ENCODE peak calls at places on chromosomes 16 and 17, in eight cellular contexts. U is HCT116; H is cardiac muscle cell; W is CD8-positive, alpha-beta T cell; M is neural progenitor cell; X is testis; L is adipocyte; S is H1. R is an unnamed sample. For H3K27me3, the result is how much of the 10 kb centered on the place peaks cover.

GRCh38 chr17:62652251-62653001 is 25.0 kb downstream of the MRC2 start:
- DNase-seq in S (no peak), L (peak), U (no peak), H (peak), X (no peak), W (peak), M (peak), R (no peak)

GRCh38 chr17:18267927-18268711 is 7.7 kb downstream of the MIEF2 start:
- DNase-seq in W (no peak), S (no peak), H (peak), L (no peak), M (peak), U (no peak), X (no peak), R (no peak)

GRCh38 chr17:79557724-79558572 is 52.9 kb downstream of the RBFOX3 start:
- DNase-seq in M (no peak), S (no peak), L (no peak), H (no peak), W (no peak), X (peak), U (no peak), R (no peak)

GRCh38 chr17:45976755-45977505 is 22.1 kb upstream of the STH start:
- DNase-seq in H (peak), X (no peak), M (no peak), L (no peak), W (no peak), S (no peak), U (no peak), R (no peak)

GRCh38 chr16:49858200-49859129 is 2.6 kb upstream of the ZNF423 start:
- DNase-seq in H (peak), U (no peak), L (peak), W (no peak), S (no peak), X (peak), M (peak), R (no peak)

GRCh38 chr16:57642368-57643135 is 14.1 kb downstream of the ADGRG1 start:
- DNase-seq in U (no peak), M (no peak), X (no peak), W (no peak), H (no peak), L (no peak), S (no peak), R (no peak)

GRCh38 chr16:86924537-86924936 is 346.2 kb downstream of the FOXL1 start:
- DNase-seq in L (peak), X (no peak), H (no peak), U (no peak), W (no peak), M (no peak), S (no peak), R (no peak)

GRCh38 chr16:78705694-78706093 is 606.2 kb downstream of the WWOX start:
- DNase-seq in H (peak), U (no peak), M (peak), L (no peak), S (no peak), W (no peak), X (no peak), R (no peak)

GRCh38 chr16:6689643-6690042 is 643.0 kb upstream of the RBFOX1 start:
- DNase-seq in M (peak), H (no peak), L (no peak), U (no peak), X (no peak), W (no peak), S (no peak), R (no peak)

GRCh38 chr16:77960771-77961170 is 61.6 kb upstream of the CLEC3A start:
- DNase-seq in X (no peak), H (no peak), S (no peak), M (no peak), U (no peak), W (no peak), L (no peak), R (no peak)

GRCh38 chr16:1727651-1728624 is 21.9 kb downstream of the MAPK8IP3 start:
- DNase-seq in W (no peak), H (no peak), M (no peak), U (no peak), X (no peak), L (no peak), S (no peak), R (no peak)

GRCh38 chr17:62601438-62601837 is 26.0 kb upstream of the MRC2 start:
- DNase-seq in H (no peak), S (no peak), M (no peak), X (no peak), L (peak), W (no peak), U (no peak), R (no peak)

GRCh38 chr17:73546121-73546520 is 98.1 kb downstream of the SDK2 start:
- DNase-seq in M (no peak), S (no peak), U (no peak), H (no peak), L (no peak), X (no peak), W (no peak), R (no peak)

GRCh38 chr17:54967621-54968258 is 714 bp downstream of the COX11 start:
- DNase-seq in M (peak), X (no peak), U (peak), H (peak), W (no peak), S (no peak), L (peak), R (no peak)

GRCh38 chr16:47848481-47849109 is 307.2 kb downstream of the ABCC12 start:
- DNase-seq in H (no peak), M (peak), L (peak), W (no peak), U (no peak), X (no peak), S (peak), R (no peak)

GRCh38 chr16:28534542-28535373 is 4.0 kb downstream of the NUPR1 start:
- DNase-seq in M (no peak), X (peak), L (peak), W (peak), S (no peak), H (no peak), U (no peak), R (no peak)

GRCh38 chr17:40122944-40123810 is 1.4 kb downstream of the MSL1 start:
- DNase-seq in X (peak), W (no peak), M (peak), L (peak), H (peak), S (no peak), U (no peak), R (no peak)

GRCh38 chr16:22352726-22353125 is 21.7 kb downstream of the CDR2 start:
- DNase-seq in M (no peak), X (no peak), H (no peak), W (no peak), S (no peak), L (no peak), U (no peak), R (no peak)

GRCh38 chr16:81774348-81774747 is 4.7 kb upstream of the PLCG2 start:
- DNase-seq in S (no peak), U (no peak), W (no peak), X (no peak), H (no peak), L (no peak), M (no peak), R (no peak)

GRCh38 chr17:313231-313630 is 39.4 kb downstream of the RPH3AL start:
- DNase-seq in H (no peak), L (no peak), M (no peak), S (no peak), U (no peak), X (no peak), W (no peak), R (no peak)

GRCh38 chr17:78532922-78533640 is 44.1 kb downstream of the DNAH17 start:
- DNase-seq in L (no peak), X (no peak), W (no peak), M (no peak), S (no peak), H (no peak), U (peak), R (no peak)

GRCh38 chr16:70553645-70554044 is 30.0 kb downstream of the SF3B3 start:
- DNase-seq in H (no peak), L (peak), S (no peak), X (no peak), M (no peak), U (no peak), W (no peak), R (peak)

GRCh38 chr16:68406458-68407041 is 41.8 kb downstream of the SMPD3 start:
- DNase-seq in H (no peak), M (no peak), W (no peak), U (no peak), S (no peak), X (no peak), L (peak), R (peak)

GRCh38 chr17:81523139-81524062 is 4.8 kb upstream of the FSCN2 start:
- DNase-seq in M (peak), S (no peak), L (peak), W (no peak), U (no peak), H (peak), X (peak), R (no peak)

GRCh38 chr17:20315821-20316220 is 151.5 kb downstream of the LGALS9B start:
- DNase-seq in H (no peak), M (no peak), L (no peak), W (no peak), S (no peak), X (no peak), U (no peak), R (no peak)

GRCh38 chr16:27417047-27417671 is 15.2 kb downstream of the IL21R start:
- DNase-seq in X (no peak), U (no peak), L (no peak), H (no peak), W (no peak), S (no peak), M (no peak), R (no peak)

GRCh38 chr17:69870091-69870530 is 204.9 kb upstream of the KCNJ16 start:
- DNase-seq in H (no peak), S (peak), U (no peak), M (peak), X (no peak), L (peak), W (no peak), R (no peak)

GRCh38 chr16:65070831-65071230 is 51.0 kb downstream of the CDH11 start:
- DNase-seq in L (peak), H (peak), W (no peak), M (no peak), U (no peak), X (peak), S (peak), R (peak)

GRCh38 chr17:55163408-55163807 is 101.4 kb upstream of the HLF start:
- DNase-seq in U (no peak), H (no peak), L (no peak), W (no peak), M (no peak), X (no peak), S (no peak), R (no peak)

GRCh38 chr17:74616696-74617095 is 6.8 kb downstream of the CD300E start:
- DNase-seq in L (no peak), X (no peak), M (no peak), U (no peak), H (no peak), S (no peak), W (no peak), R (no peak)
- H3K27me3 ChIP-seq in L (half or more), X (under half), M (half or more), U (half or more), H (under half), S (under half), W (under half), R (under half)

GRCh38 chr17:61419496-61420046 is 19.9 kb downstream of the TBX2 start:
- DNase-seq in S (no peak), L (no peak), W (no peak), H (no peak), M (no peak), X (no peak), U (no peak), R (no peak)
- H3K27me3 ChIP-seq in S (under half), L (under half), W (under half), H (under half), M (half or more), X (under half), U (under half), R (under half)

GRCh38 chr16:9665851-9666271 is 516.4 kb downstream of the GRIN2A start:
- DNase-seq in M (no peak), W (no peak), H (no peak), X (peak), L (no peak), U (peak), S (no peak), R (no peak)
- H3K27me3 ChIP-seq in M (under half), W (under half), H (under half), X (under half), L (under half), U (under half), S (under half), R (under half)

GRCh38 chr17:2745317-2746037 is 4.0 kb downstream of the CCDC92B start:
- DNase-seq in W (no peak), S (no peak), U (no peak), L (no peak), X (no peak), M (no peak), H (peak), R (no peak)

GRCh38 chr17:2751482-2751881 is 2.0 kb upstream of the CCDC92B start:
- DNase-seq in W (no peak), L (no peak), S (no peak), M (peak), U (no peak), H (no peak), X (no peak), R (no peak)

GRCh38 chr17:2749058-2749783 is at the start of gene CCDC92B:
- DNase-seq in S (no peak), H (peak), U (no peak), M (no peak), X (no peak), L (no peak), W (no peak), R (no peak)

GRCh38 chr17:2750721-2751120 is 1.3 kb upstream of the CCDC92B start:
- DNase-seq in U (no peak), M (no peak), S (no peak), H (no peak), X (no peak), L (no peak), W (no peak), R (no peak)

DNA sequence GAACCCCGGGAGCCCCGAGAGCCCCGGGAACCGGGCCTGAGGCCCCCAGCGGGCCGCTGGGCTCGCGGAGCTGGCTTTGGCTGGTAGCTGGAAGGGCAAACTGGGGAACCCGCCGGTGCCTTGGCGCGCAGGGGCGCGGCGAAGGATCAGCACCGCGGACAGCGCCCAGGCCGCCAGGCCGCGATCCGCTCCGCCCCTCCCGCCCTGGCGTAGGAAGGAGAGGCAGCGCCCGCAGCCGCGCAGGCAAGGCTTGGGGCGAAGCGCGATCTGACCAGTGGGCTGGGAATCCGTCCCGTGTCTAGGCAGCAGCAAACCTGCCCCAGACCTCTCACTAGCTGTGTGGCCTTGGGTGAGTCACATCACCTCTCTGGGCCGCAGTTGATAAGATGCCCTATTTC is 331 bp upstream of the CCDC92B start:
- DNase-seq in X (peak), U (peak), M (peak), H (peak), L (peak), S (peak), W (peak), R (no peak)
- H3K27me3 ChIP-seq in X (under half), U (under half), M (half or more), H (under half), L (half or more), S (under half), W (under half), R (under half)

GRCh38 chr17:76920364-76921139 is 52.3 kb downstream of the MGAT5B start:
- DNase-seq in X (no peak), L (no peak), U (no peak), H (peak), S (no peak), W (no peak), M (no peak), R (no peak)

GRCh38 chr17:76918811-76919210 is 50.6 kb downstream of the MGAT5B start:
- DNase-seq in M (no peak), X (no peak), W (no peak), H (no peak), U (no peak), S (no peak), L (no peak), R (no peak)

GRCh38 chr17:76914937-76915336 is 46.7 kb downstream of the MGAT5B start:
- DNase-seq in L (no peak), X (no peak), U (no peak), S (no peak), M (no peak), H (no peak), W (no peak), R (no peak)

GRCh38 chr17:76915840-76916510 is 47.8 kb downstream of the MGAT5B start:
- DNase-seq in X (no peak), H (no peak), M (no peak), S (no peak), U (no peak), L (no peak), W (no peak), R (no peak)

DNA sequence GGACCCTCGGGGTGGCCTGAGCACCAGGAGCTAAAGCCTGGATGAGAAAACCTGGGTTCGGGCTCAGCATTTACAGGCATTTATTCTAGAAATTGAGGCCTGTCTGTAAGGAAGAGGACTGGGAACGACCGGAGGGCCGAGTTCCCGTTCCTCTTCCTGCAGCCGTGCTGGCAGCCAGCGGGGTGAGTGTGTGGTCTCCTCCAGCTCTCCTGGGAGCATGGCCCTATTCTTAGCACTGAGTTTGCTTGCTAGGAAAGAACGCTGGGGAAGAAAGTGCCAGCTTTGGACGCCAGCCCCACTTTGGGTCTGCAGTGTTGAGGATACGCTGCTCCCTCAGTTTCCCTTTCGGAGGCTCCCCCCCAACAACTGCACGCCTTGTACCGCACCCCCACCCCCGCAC is 49.6 kb downstream of the MGAT5B start:
- DNase-seq in W (no peak), S (no peak), L (no peak), H (no peak), M (no peak), U (no peak), X (peak), R (no peak)
- H3K27me3 ChIP-seq in W (under half), S (under half), L (half or more), H (under half), M (under half), U (under half), X (under half), R (under half)

GRCh38 chr16:88967800-88968588 is 9.0 kb downstream of the CBFA2T3 start:
- DNase-seq in L (no peak), U (no peak), X (no peak), H (no peak), S (no peak), W (no peak), M (no peak), R (no peak)
- H3K27me3 ChIP-seq in L (half or more), U (under half), X (under half), H (under half), S (under half), W (under half), M (under half), R (under half)

DNA sequence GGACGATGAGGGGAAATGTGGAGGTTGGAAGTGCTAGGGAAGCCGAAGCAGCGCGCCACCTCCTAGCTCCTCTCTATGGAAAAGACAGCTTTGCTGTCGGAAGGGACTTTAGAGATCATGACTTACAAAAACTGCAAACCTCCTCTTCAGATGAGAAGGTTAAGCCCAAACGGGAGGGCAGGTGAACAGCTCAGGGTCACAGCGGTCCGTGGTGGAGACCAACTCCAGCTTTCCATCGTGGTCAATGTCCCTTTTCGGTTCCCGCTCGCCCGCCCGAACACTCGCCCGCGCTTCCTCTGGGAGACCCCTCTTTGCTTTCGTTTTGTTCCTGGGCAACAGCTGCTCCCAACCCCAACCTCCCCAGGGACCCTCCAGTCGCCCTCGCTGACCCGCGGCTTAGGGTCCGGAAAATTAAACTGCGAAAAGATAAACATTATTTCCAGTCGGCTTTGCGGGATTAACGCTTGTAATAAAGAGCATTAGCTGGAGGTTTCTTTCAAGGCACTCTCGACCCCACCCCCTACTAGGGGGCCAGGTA is 7.7 kb downstream of the IRX6 start:
- DNase-seq in M (no peak), U (no peak), S (no peak), W (no peak), X (no peak), H (no peak), L (no peak), R (no peak)
- H3K27me3 ChIP-seq in M (half or more), U (under half), S (half or more), W (under half), X (under half), H (half or more), L (under half), R (under half)

GRCh38 chr17:29614345-29615047 is 8.2 kb downstream of the CORO6 start:
- DNase-seq in U (no peak), S (no peak), W (no peak), L (no peak), X (no peak), M (peak), H (no peak), R (no peak)
- H3K27me3 ChIP-seq in U (under half), S (under half), W (under half), L (under half), X (under half), M (half or more), H (under half), R (under half)

GRCh38 chr17:36791150-36791653 is 146.1 kb upstream of the LHX1 start:
- DNase-seq in S (no peak), X (no peak), W (no peak), L (no peak), U (no peak), H (no peak), M (no peak), R (no peak)

GRCh38 chr17:36792849-36793248 is 144.4 kb upstream of the LHX1 start:
- DNase-seq in H (no peak), L (no peak), W (no peak), S (no peak), U (no peak), X (no peak), M (no peak), R (no peak)

GRCh38 chr17:36791961-36792475 is 145.3 kb upstream of the LHX1 start:
- DNase-seq in L (no peak), W (no peak), X (no peak), M (no peak), H (peak), S (no peak), U (no peak), R (no peak)

DNA sequence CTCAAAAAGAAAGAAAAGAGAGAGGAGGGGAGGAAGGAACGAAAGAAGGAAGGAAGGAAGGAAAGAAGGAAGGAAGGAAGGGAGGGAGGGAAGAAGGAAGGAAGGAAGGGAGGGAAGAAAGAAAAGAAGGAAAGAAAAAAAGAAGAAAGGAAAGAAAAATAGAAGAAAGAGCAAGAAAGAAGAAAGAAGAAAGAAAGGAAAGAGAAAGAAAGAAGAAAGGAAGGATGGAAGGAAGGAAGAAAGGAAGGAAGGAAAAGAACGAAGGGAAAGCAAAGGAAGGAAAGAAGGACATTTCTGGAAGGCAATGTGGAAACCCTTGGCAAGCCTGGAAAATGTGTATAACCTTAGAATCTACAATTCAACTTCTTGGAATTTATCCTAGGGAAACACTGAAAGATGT is 150.4 kb upstream of the LHX1 start:
- DNase-seq in H (no peak), L (no peak), S (no peak), X (no peak), U (no peak), M (no peak), W (no peak), R (no peak)
- H3K27me3 ChIP-seq in H (under half), L (half or more), S (under half), X (under half), U (under half), M (under half), W (under half), R (under half)

GRCh38 chr17:74768763-74769114 is 7.4 kb downstream of the NAT9 start:
- DNase-seq in W (no peak), U (no peak), H (no peak), M (no peak), X (no peak), S (no peak), L (no peak), R (no peak)

GRCh38 chr17:74769266-74769855 is 6.8 kb downstream of the NAT9 start:
- DNase-seq in S (no peak), X (no peak), H (no peak), W (no peak), M (no peak), U (no peak), L (no peak), R (no peak)

GRCh38 chr17:74768069-74768762 is 7.9 kb downstream of the NAT9 start:
- DNase-seq in U (no peak), M (no peak), L (no peak), X (peak), S (no peak), H (no peak), W (no peak), R (no peak)

GRCh38 chr17:74766413-74766812 is 9.7 kb downstream of the NAT9 start:
- DNase-seq in U (no peak), H (no peak), X (no peak), W (no peak), S (no peak), L (no peak), M (no peak), R (no peak)

GRCh38 chr17:74767111-74767516 is 9.0 kb downstream of the NAT9 start:
- DNase-seq in H (no peak), L (no peak), X (no peak), W (no peak), S (no peak), M (no peak), U (no peak), R (no peak)
- H3K27me3 ChIP-seq in H (under half), L (under half), X (under half), W (under half), S (under half), M (under half), U (under half), R (under half)